ENCODE peak calls at places on chromosomes 3 and 15, in seven cellular contexts. D is WTC11, Y is body of pancreas, P is fibroblast of pulmonary artery, V is mesothelial cell of epicardium, Z is ovary, I is neural crest cell. F is an unnamed sample.

GRCh38 chr3:42730706-42731420 is 28.3 kb upstream of the HHATL start:
- DNase-seq in V (no peak), Z (no peak), D (no peak), I (no peak), Y (no peak), P (no peak), F (peak; percentile 56)

GRCh38 chr3:143277531-143277930 is 158.0 kb downstream of the CHST2 start:
- DNase-seq in Y (no peak), V (no peak), P (no peak), D (no peak), Z (no peak), I (no peak), F (no peak)

GRCh38 chr3:45064512-45065372 is 38.6 kb downstream of the CLEC3B start:
- DNase-seq in Z (no peak), V (no peak), Y (no peak), P (peak; percentile 82), D (no peak), I (no peak), F (no peak)

GRCh38 chr3:123749716-123750115 is 134.4 kb downstream of the MYLK start:
- DNase-seq in V (no peak), Z (no peak), P (peak; percentile 94), I (no peak), Y (no peak), D (no peak), F (no peak)

GRCh38 chr15:51135276-51135675 is 40.6 kb upstream of the TNFAIP8L3 start:
- DNase-seq in P (no peak), Z (no peak), Y (no peak), I (no peak), V (no peak), D (no peak), F (no peak)

GRCh38 chr3:23548706-23549105 is 257.0 kb upstream of the UBE2E1 start:
- DNase-seq in I (no peak), D (no peak), P (no peak), V (no peak), Y (no peak), Z (no peak), F (no peak)

GRCh38 chr15:21261965-21262850 is 178.1 kb downstream of the POTEB3 start:
- DNase-seq in V (peak; percentile 47), P (no peak), Z (no peak), D (no peak), Y (no peak), I (no peak), F (peak; percentile 94)

GRCh38 chr3:118472586-118472985 is 562.1 kb downstream of the IGSF11 start:
- DNase-seq in I (no peak), D (no peak), Z (no peak), Y (no peak), V (no peak), P (peak; percentile 17), F (no peak)

GRCh38 chr3:189727898-189728297 is 96.7 kb downstream of the TP63 start:
- DNase-seq in V (no peak), D (no peak), Y (no peak), P (peak; percentile 51), Z (no peak), I (no peak), F (no peak)

GRCh38 chr3:58668247-58668646 is 1.7 kb upstream of the FAM3D start:
- DNase-seq in P (no peak), Y (no peak), Z (no peak), D (no peak), V (no peak), I (no peak), F (no peak)

GRCh38 chr3:117722856-117723255 is 1013.3 kb downstream of the TUSC7 start:
- DNase-seq in I (no peak), D (no peak), V (no peak), Y (no peak), Z (no peak), P (no peak), F (no peak)

GRCh38 chr15:78049691-78050440 is 27.6 kb downstream of the TBC1D2B start:
- DNase-seq in D (no peak), P (peak; percentile 75), Z (no peak), Y (no peak), V (no peak), I (no peak), F (no peak)

GRCh38 chr15:29568840-29569532 is 253.3 kb downstream of the TJP1 start:
- DNase-seq in I (no peak), D (peak; percentile 53), P (peak; percentile 8), Y (peak; percentile 67), Z (no peak), V (no peak), F (no peak)

GRCh38 chr3:111714305-111714704 is 119.2 kb upstream of the ZBED2 start:
- DNase-seq in P (peak; percentile 52), Z (no peak), D (peak; percentile 29), I (no peak), Y (no peak), V (no peak), F (no peak)

GRCh38 chr3:25831578-25831977 is 41.7 kb downstream of the OXSM start:
- DNase-seq in Y (no peak), Z (no peak), I (no peak), V (no peak), P (peak; percentile 59), D (no peak), F (no peak)

GRCh38 chr3:136149569-136150136 is 46.5 kb downstream of the MSL2 start:
- DNase-seq in D (no peak), P (peak; percentile 11), Y (no peak), Z (no peak), I (no peak), V (no peak), F (no peak)

GRCh38 chr15:51579012-51579411 is 43.6 kb downstream of the DMXL2 start:
- DNase-seq in D (no peak), V (no peak), Y (no peak), I (no peak), P (peak; percentile 37), Z (no peak), F (no peak)

GRCh38 chr3:34634939-34635338 is 836.5 kb downstream of the PDCD6IP start:
- DNase-seq in D (no peak), I (no peak), V (no peak), Y (no peak), P (no peak), Z (no peak), F (no peak)

GRCh38 chr15:48358229-48358641 is 27.0 kb downstream of the DUT start:
- DNase-seq in V (no peak), I (no peak), Z (no peak), D (no peak), P (peak; percentile 76), Y (no peak), F (no peak)

GRCh38 chr15:45199136-45199810 is 11.5 kb upstream of the SHF start:
- DNase-seq in I (peak; percentile 26), Y (no peak), P (no peak), V (no peak), Z (peak; percentile 46), D (peak; percentile 29), F (no peak)

GRCh38 chr15:45200799-45201556 is 13.2 kb upstream of the SHF start:
- DNase-seq in Z (peak; percentile 78), I (peak; percentile 70), D (peak; percentile 93), P (peak; percentile 84), Y (peak; percentile 85), V (peak; percentile 35), F (peak; percentile 92)

GRCh38 chr15:45198337-45199135 is 10.8 kb upstream of the SHF start:
- DNase-seq in D (peak; percentile 90), Z (peak; percentile 96), I (peak; percentile 91), Y (peak; percentile 97), P (peak; percentile 99), V (peak; percentile 80), F (peak; percentile 97)

GRCh38 chr15:45201557-45202246 is 13.9 kb upstream of the SHF start:
- DNase-seq in V (no peak), Z (no peak), Y (no peak), P (no peak), D (peak; percentile 25), I (no peak), F (no peak)

GRCh38 chr15:45200001-45200798 is 12.4 kb upstream of the SHF start:
- DNase-seq in D (peak; percentile 96), I (peak; percentile 96), Y (peak; percentile 99), Z (peak; percentile 91), P (peak; percentile 93), V (peak; percentile 79), F (peak; percentile 97)
- TF ChIP-seq CTCF in D (no peak), I (peak; percentile 8), Y (no peak), Z (no peak), P (no peak), V (no peak), F (no peak)

DNA sequence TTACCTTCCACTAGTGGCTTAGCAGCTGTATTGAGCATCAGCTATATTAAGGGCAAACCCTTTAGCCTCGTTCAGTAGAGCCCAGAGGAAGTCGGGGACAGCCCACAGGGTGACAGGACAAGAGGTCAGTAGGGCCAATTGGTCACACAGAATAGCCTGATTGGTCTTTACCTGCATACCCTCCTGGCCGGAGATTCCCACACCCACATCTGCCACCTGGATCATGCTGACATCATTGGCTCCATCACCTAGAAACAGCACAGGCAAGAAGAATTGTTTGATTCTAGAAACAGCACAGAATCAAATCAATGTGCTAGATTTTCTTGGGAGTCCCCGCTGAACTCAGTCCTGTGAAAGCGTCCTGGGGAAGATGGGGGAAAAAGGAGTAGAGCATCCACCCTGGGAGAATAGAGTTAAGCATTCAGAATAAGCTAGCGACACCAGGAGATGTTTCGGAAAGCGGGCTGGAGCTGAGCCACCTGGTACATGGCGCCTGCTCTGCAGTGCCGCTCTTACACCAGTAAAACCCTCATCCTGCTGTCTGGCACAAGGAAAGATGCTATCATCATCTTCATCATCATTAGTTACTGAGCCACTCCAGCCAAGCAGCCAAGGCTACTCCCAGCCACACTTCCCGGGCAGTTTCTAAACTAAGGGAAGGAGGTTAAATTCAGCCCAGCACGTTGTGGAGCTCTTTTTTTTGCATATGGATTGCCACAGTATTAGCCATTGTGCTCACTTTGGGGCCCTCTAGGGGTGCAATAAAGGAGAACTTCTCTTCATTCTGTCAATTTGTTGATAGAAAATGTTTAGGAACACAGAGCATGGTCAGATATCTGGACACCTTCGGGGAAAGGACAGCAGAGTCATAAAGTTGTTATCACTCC is 171.3 kb downstream of the ATP10A start:
- DNase-seq in Z (no peak), D (no peak), I (no peak), P (peak; percentile 26), V (no peak), Y (no peak), F (no peak)
- TF ChIP-seq CTCF in Z (no peak), D (no peak), I (peak; percentile 31), P (peak; percentile 10), V (no peak), Y (no peak), F (peak; percentile 44)

DNA sequence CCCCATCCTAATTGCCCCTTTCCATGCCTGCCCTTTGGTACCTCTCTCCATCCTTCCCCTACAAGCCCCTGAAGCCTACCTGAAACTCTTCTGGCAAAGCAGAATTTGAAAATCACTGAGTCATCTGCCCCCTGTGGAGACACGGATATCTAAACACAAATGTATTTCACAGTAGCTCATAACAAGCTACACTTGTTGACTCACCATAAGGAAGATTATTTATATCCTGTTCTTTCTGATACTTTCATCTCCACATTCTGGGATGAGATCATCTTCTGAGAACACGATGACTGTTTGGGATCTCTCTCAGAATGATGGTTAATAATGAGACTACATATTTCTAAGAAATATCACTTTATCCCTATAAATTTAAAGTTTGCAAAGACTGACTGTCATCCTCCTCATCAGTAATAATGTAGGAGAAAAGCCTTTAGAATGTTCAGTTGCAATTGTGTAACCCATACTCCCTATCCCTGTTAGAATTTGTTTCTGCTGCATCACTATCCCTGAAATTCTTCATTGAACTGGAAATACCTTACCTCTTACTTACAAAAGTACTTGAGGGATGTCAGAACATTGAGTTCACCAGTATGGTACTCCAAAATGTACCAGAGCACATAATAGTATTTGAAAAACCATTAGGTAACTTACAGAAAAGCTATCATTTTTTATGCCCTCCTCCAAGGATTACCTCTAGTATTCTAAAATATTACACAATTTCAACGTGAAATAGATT is 116.1 kb upstream of the IL12A start:
- DNase-seq in D (no peak), Z (no peak), I (no peak), P (peak; percentile 86), V (no peak), Y (no peak), F (no peak)
- TF ChIP-seq CTCF in D (no peak), Z (no peak), I (peak; percentile 33), P (peak; percentile 38), V (no peak), Y (no peak), F (no peak)

GRCh38 chr15:57752426-57752825 is 45.9 kb downstream of the POLR2M start:
- DNase-seq in D (peak; percentile 42), Y (no peak), V (no peak), I (no peak), P (peak; percentile 26), Z (peak; percentile 61), F (no peak)
- TF ChIP-seq CTCF in D (no peak), Y (no peak), V (no peak), I (no peak), P (peak; percentile 32), Z (no peak), F (peak; percentile 13)